ENCODE peak calls at places on chromosomes 1 and 21, in six cellular contexts. One of them, this sample, is unnamed.

GRCh38 chr1:87084247-87084836 is 169.9 kb downstream of the HS2ST1 start:
- DNase-seq in GM12891: no peak
- DNase-seq in K562: peak; percentile 15
- DNase-seq in HepG2: peak; percentile 4
- DNase-seq in H1: no peak
- DNase-seq in GM12878: no peak
- DNase-seq in this sample: no peak

GRCh38 chr1:86773331-86774288 is 69.2 kb downstream of the SH3GLB1 start:
- DNase-seq in GM12878: no peak
- DNase-seq in H1: no peak
- DNase-seq in GM12891: no peak
- DNase-seq in K562: no peak
- DNase-seq in HepG2: peak; percentile 61
- DNase-seq in this sample: no peak

GRCh38 chr1:221620437-221621384 is 121.2 kb downstream of the DUSP10 start:
- DNase-seq in H1: no peak
- DNase-seq in GM12891: no peak
- DNase-seq in HepG2: no peak
- DNase-seq in K562: no peak
- DNase-seq in GM12878: no peak
- DNase-seq in this sample: no peak

GRCh38 chr1:24149854-24150227 is 6.9 kb upstream of the IL22RA1 start:
- DNase-seq in HepG2: no peak
- DNase-seq in H1: no peak
- DNase-seq in K562: peak; percentile 78
- DNase-seq in GM12878: no peak
- DNase-seq in GM12891: no peak
- DNase-seq in this sample: no peak

GRCh38 chr1:76901158-76901767 is 34.0 kb downstream of the ST6GALNAC5 start:
- DNase-seq in GM12891: peak; percentile 15
- DNase-seq in HepG2: peak; percentile 46
- DNase-seq in H1: peak; percentile 54
- DNase-seq in K562: peak; percentile 57
- DNase-seq in GM12878: peak; percentile 9
- DNase-seq in this sample: peak; percentile 5

GRCh38 chr1:52520149-52520548 is 32.7 kb downstream of the TUT4 start:
- DNase-seq in K562: no peak
- DNase-seq in HepG2: no peak
- DNase-seq in GM12891: no peak
- DNase-seq in H1: no peak
- DNase-seq in GM12878: no peak
- DNase-seq in this sample: no peak

GRCh38 chr1:150479927-150480352 is 7.3 kb upstream of the TARS2 start:
- DNase-seq in HepG2: peak; percentile 87
- DNase-seq in GM12878: no peak
- DNase-seq in H1: no peak
- DNase-seq in GM12891: no peak
- DNase-seq in K562: no peak
- DNase-seq in this sample: no peak

GRCh38 chr1:156648951-156649350 is 7.0 kb downstream of the BCAN start:
- DNase-seq in HepG2: no peak
- DNase-seq in GM12878: no peak
- DNase-seq in K562: no peak
- DNase-seq in H1: no peak
- DNase-seq in GM12891: no peak
- DNase-seq in this sample: no peak

GRCh38 chr1:51326839-51327238 is 3.5 kb downstream of the TTC39A start:
- DNase-seq in GM12878: no peak
- DNase-seq in K562: no peak
- DNase-seq in GM12891: no peak
- DNase-seq in HepG2: no peak
- DNase-seq in H1: no peak
- DNase-seq in this sample: no peak

GRCh38 chr1:89598450-89599331 is 34.2 kb upstream of the LRRC8C start:
- DNase-seq in HepG2: peak; percentile 39
- DNase-seq in K562: peak; percentile 49
- DNase-seq in H1: peak; percentile 52
- DNase-seq in GM12891: no peak
- DNase-seq in GM12878: no peak
- DNase-seq in this sample: no peak

GRCh38 chr21:43269461-43269860 is 100.7 kb downstream of the CRYAA start:
- DNase-seq in K562: peak; percentile 41
- DNase-seq in GM12891: peak; percentile 66
- DNase-seq in HepG2: no peak
- DNase-seq in GM12878: no peak
- DNase-seq in H1: peak; percentile 73
- DNase-seq in this sample: no peak

GRCh38 chr1:198876371-198876871 is 237.6 kb downstream of the PTPRC start:
- DNase-seq in GM12891: no peak
- DNase-seq in H1: peak; percentile 48
- DNase-seq in HepG2: no peak
- DNase-seq in K562: no peak
- DNase-seq in GM12878: no peak
- DNase-seq in this sample: no peak

GRCh38 chr21:36910581-36911307 is 55.7 kb downstream of the HLCS start:
- DNase-seq in HepG2: no peak
- DNase-seq in GM12878: no peak
- DNase-seq in H1: no peak
- DNase-seq in GM12891: no peak
- DNase-seq in K562: no peak
- DNase-seq in this sample: no peak

GRCh38 chr1:59898927-59899326 is 27.6 kb downstream of the CYP2J2 start:
- DNase-seq in H1: no peak
- DNase-seq in K562: no peak
- DNase-seq in HepG2: no peak
- DNase-seq in GM12878: no peak
- DNase-seq in GM12891: no peak
- DNase-seq in this sample: no peak

GRCh38 chr1:232250838-232251237 is 379.1 kb downstream of the SIPA1L2 start:
- DNase-seq in K562: no peak
- DNase-seq in H1: no peak
- DNase-seq in GM12878: no peak
- DNase-seq in GM12891: no peak
- DNase-seq in HepG2: no peak
- DNase-seq in this sample: no peak

GRCh38 chr1:66840929-66841328 is 39.9 kb upstream of the INSL5 start:
- DNase-seq in H1: no peak
- DNase-seq in K562: no peak
- DNase-seq in GM12891: no peak
- DNase-seq in HepG2: no peak
- DNase-seq in GM12878: no peak
- DNase-seq in this sample: no peak

GRCh38 chr1:230186003-230186863 is 119.2 kb downstream of the GALNT2 start:
- DNase-seq in HepG2: peak; percentile 95
- DNase-seq in H1: no peak
- DNase-seq in GM12891: no peak
- DNase-seq in K562: peak; percentile 50
- DNase-seq in GM12878: no peak
- DNase-seq in this sample: no peak

GRCh38 chr1:211935448-211935970 is 99.8 kb downstream of the INTS7 start:
- DNase-seq in H1: no peak
- DNase-seq in GM12891: peak; percentile 40
- DNase-seq in K562: no peak
- DNase-seq in GM12878: peak; percentile 97
- DNase-seq in HepG2: no peak
- DNase-seq in this sample: peak; percentile 48

GRCh38 chr1:55503663-55504305 is 288.6 kb upstream of the USP24 start:
- DNase-seq in HepG2: no peak
- DNase-seq in GM12878: no peak
- DNase-seq in H1: no peak
- DNase-seq in K562: no peak
- DNase-seq in GM12891: no peak
- DNase-seq in this sample: no peak

GRCh38 chr1:72438270-72438669 is 155.9 kb upstream of the NEGR1 start:
- DNase-seq in K562: no peak
- DNase-seq in H1: no peak
- DNase-seq in GM12878: no peak
- DNase-seq in GM12891: no peak
- DNase-seq in HepG2: no peak
- DNase-seq in this sample: no peak

GRCh38 chr1:197837911-197838310 is 62.6 kb upstream of the DENND1B start:
- DNase-seq in GM12891: no peak
- DNase-seq in H1: no peak
- DNase-seq in HepG2: peak; percentile 36
- DNase-seq in K562: no peak
- DNase-seq in GM12878: no peak
- DNase-seq in this sample: no peak

GRCh38 chr21:42278750-42279149 is 36.5 kb downstream of the TFF3 start:
- DNase-seq in GM12878: no peak
- DNase-seq in H1: no peak
- DNase-seq in K562: no peak
- DNase-seq in GM12891: no peak
- DNase-seq in HepG2: no peak
- DNase-seq in this sample: no peak

GRCh38 chr1:184153731-184154130 is 102.2 kb downstream of the TSEN15 start:
- DNase-seq in H1: no peak
- DNase-seq in K562: no peak
- DNase-seq in HepG2: no peak
- DNase-seq in GM12878: no peak
- DNase-seq in GM12891: no peak
- DNase-seq in this sample: no peak

GRCh38 chr1:60279798-60280197 is 206.2 kb upstream of the C1orf87 start:
- DNase-seq in HepG2: no peak
- DNase-seq in GM12878: no peak
- DNase-seq in GM12891: no peak
- DNase-seq in K562: no peak
- DNase-seq in H1: no peak
- DNase-seq in this sample: no peak

GRCh38 chr1:22626219-22626902 is 10.1 kb upstream of the C1QA start:
- DNase-seq in K562: no peak
- DNase-seq in GM12891: no peak
- DNase-seq in HepG2: no peak
- DNase-seq in H1: no peak
- DNase-seq in GM12878: no peak
- DNase-seq in this sample: no peak

GRCh38 chr1:84415386-84415785 is 17.1 kb downstream of the DNASE2B start:
- DNase-seq in HepG2: no peak
- DNase-seq in H1: no peak
- DNase-seq in K562: no peak
- DNase-seq in GM12878: no peak
- DNase-seq in GM12891: no peak
- DNase-seq in this sample: no peak

DNA sequence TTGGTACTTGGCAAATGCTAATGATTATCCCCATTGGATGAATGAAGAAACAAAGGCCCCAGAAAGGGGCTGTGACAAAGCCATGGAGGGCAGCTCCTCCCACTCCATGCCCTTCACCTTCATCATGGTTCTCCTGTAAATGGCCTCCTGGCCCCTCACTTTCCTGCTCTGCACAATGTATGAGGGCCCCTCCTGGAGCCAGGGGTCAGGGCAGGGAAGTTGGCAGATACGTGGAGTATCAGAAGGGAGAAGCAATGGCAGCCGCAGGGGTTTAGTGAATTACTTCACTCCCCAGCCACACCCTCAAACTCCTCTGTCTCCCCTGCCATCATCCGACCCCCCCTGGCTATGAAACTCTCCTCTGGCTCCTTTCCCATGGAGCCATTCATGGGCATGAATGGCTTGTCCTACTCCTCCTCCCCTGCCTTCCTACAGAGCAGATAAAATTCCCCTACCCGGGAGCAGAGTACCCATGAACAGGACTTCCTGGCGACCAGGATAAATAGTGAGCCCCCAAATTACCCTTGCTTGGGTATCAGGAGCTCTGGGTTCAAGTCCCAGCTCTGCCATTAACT is 86.3 kb downstream of the CAMK2N1 start:
- DNase-seq in H1: no peak
- DNase-seq in GM12878: no peak
- DNase-seq in K562: no peak
- DNase-seq in GM12891: no peak
- DNase-seq in HepG2: no peak
- DNase-seq in this sample: no peak
- TF ChIP-seq POLR2AphosphoS5 in H1: no peak
- TF ChIP-seq POLR2AphosphoS5 in GM12878: no peak
- TF ChIP-seq POLR2AphosphoS5 in K562: no peak
- TF ChIP-seq POLR2AphosphoS5 in GM12891: no peak
- TF ChIP-seq POLR2AphosphoS5 in HepG2: no peak
- TF ChIP-seq POLR2AphosphoS5 in this sample: no peak

DNA sequence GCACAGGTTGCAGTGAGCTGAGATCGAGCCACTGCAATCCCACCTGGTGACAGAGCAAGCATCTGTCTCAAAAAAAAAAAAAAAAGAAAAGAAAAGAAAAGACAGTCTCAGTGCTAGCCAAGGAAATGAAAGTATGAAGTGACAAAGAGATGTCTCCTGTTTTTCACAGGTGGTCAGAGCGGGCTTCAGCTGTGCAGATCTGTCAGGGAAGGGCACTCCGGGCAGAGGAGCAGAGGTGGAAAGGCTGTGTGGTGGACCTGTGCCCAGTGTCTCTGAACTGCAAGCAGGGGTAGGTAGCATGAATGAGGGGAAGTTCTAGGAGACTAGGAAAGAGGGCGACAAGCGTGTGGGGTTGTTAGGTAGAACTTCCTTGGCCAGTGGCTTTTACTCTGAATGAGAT is 67.5 kb downstream of the CD247 start:
- DNase-seq in K562: no peak
- DNase-seq in GM12878: no peak
- DNase-seq in H1: no peak
- DNase-seq in HepG2: no peak
- DNase-seq in GM12891: no peak
- DNase-seq in this sample: no peak
- TF ChIP-seq TAF1 in K562: no peak
- TF ChIP-seq TAF1 in GM12878: no peak
- TF ChIP-seq TAF1 in H1: no peak
- TF ChIP-seq TAF1 in HepG2: no peak
- TF ChIP-seq TAF1 in GM12891: no peak
- TF ChIP-seq TAF1 in this sample: no peak

GRCh38 chr1:3530931-3531818 is 76.7 kb downstream of the ARHGEF16 start:
- DNase-seq in GM12878: no peak
- DNase-seq in HepG2: peak; percentile 67
- DNase-seq in H1: peak; percentile 83
- DNase-seq in K562: peak; percentile 89
- DNase-seq in GM12891: peak; percentile 66
- DNase-seq in this sample: no peak
- TF ChIP-seq POLR2A in GM12878: no peak
- TF ChIP-seq POLR2A in HepG2: no peak
- TF ChIP-seq POLR2A in H1: no peak
- TF ChIP-seq POLR2A in K562: no peak
- TF ChIP-seq POLR2A in GM12891: no peak
- TF ChIP-seq POLR2A in this sample: no peak

DNA sequence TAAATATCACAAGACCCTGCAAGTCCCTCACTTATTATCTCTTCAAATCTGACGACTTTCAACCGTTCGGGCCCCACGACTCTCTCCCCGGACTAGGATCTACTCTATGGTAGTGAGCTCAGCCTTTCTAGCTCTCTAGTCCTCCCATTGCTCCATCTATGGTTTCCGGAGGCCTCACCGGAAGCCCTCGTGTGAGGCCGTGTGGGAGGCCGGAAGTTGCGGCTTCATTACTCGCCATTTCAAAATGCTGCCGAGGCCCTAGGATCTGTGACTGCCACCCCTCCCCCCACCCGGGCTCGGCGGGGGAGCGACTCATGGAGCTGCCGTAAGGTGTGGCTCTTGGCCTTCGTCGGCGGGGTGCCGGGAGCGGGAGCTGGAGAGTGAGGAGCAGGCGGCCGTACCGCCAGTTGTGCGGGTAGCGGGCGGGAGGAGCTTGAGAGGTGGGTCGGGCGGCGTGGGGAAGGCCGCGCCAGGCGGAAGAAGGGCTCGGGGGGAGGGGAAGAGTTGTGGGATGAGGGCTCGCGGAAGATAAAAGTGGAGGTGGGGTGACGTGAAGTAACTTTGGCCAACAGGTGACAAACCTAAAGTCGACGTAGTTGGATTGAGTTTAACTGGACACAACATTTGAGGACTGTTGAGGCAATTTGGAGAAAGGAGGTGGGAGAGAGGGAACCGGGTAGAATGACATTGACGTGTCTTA is at the start of gene MDM4:
- DNase-seq in GM12891: peak; percentile 67
- DNase-seq in K562: peak; percentile 99
- DNase-seq in HepG2: peak; percentile 96
- DNase-seq in H1: peak; percentile 99
- DNase-seq in GM12878: peak; percentile 90
- DNase-seq in this sample: peak; percentile 65
- TF ChIP-seq POLR2AphosphoS5 in GM12891: peak; percentile 59
- TF ChIP-seq POLR2AphosphoS5 in K562: peak; percentile 69
- TF ChIP-seq POLR2AphosphoS5 in HepG2: peak; percentile 97
- TF ChIP-seq POLR2AphosphoS5 in H1: peak; percentile 76
- TF ChIP-seq POLR2AphosphoS5 in GM12878: peak; percentile 52
- TF ChIP-seq POLR2AphosphoS5 in this sample: no peak